ENCODE peak calls at places on chromosomes 2 and 18, in six cellular contexts. C is upper lobe of left lung, R is ascending aorta, A is MCF 10A, O is neural crest cell, V is astrocyte. U is an unnamed sample.

GRCh38 chr2:8821276-8822217 is 15.9 kb downstream of the KIDINS220 start:
- DNase-seq in R (peak), O (no peak), V (peak), A (peak), C (peak), U (no peak)

GRCh38 chr2:126715576-126716406 is 59.8 kb downstream of the GYPC start:
- DNase-seq in O (no peak), V (no peak), C (no peak), A (no peak), R (peak), U (no peak)

GRCh38 chr18:8163287-8163959 is 445.8 kb upstream of the RAB12 start:
- DNase-seq in C (no peak), V (no peak), A (no peak), O (no peak), R (no peak), U (no peak)

GRCh38 chr2:120741514-120742448 is 6.1 kb downstream of the GLI2 start:
- DNase-seq in O (peak), R (peak), C (peak), A (no peak), V (no peak), U (peak)

GRCh38 chr18:72692086-72692485 is 147.9 kb upstream of the CBLN2 start:
- DNase-seq in C (peak), V (no peak), A (no peak), O (no peak), R (no peak), U (no peak)

GRCh38 chr2:196263181-196263747 is 91.9 kb upstream of the STK17B start:
- DNase-seq in O (no peak), A (peak), C (no peak), V (peak), R (no peak), U (no peak)

GRCh38 chr2:19675003-19675629 is 226.7 kb downstream of the TTC32 start:
- DNase-seq in A (no peak), R (no peak), V (no peak), C (no peak), O (no peak), U (no peak)

GRCh38 chr2:39981877-39982276 is 202.8 kb upstream of the THUMPD2 start:
- DNase-seq in A (no peak), O (no peak), C (no peak), V (no peak), R (no peak), U (no peak)

GRCh38 chr18:13070460-13070859 is 79.3 kb downstream of the CEP192 start:
- DNase-seq in C (no peak), R (no peak), O (no peak), A (no peak), V (no peak), U (no peak)

GRCh38 chr2:176081993-176082884 is 1.5 kb downstream of the EVX2 start:
- DNase-seq in C (no peak), V (no peak), R (no peak), A (no peak), O (no peak), U (no peak)

GRCh38 chr2:188381614-188382013 is 89.9 kb downstream of the GULP1 start:
- DNase-seq in V (peak), O (no peak), C (no peak), R (no peak), A (peak), U (no peak)

GRCh38 chr2:131580187-131580586 is 52.5 kb downstream of the CCDC74A start:
- DNase-seq in C (no peak), O (no peak), A (no peak), R (no peak), V (no peak), U (no peak)

GRCh38 chr18:23969664-23970063 is 44.9 kb upstream of the TTC39C start:
- DNase-seq in O (no peak), R (no peak), C (no peak), A (no peak), V (no peak), U (no peak)

GRCh38 chr2:240627736-240628506 is 2.6 kb downstream of the GPR35 start:
- DNase-seq in A (no peak), C (no peak), V (no peak), R (peak), O (no peak), U (no peak)

GRCh38 chr18:60508108-60508507 is 135.5 kb upstream of the MC4R start:
- DNase-seq in R (no peak), A (no peak), C (no peak), O (no peak), V (no peak), U (no peak)

GRCh38 chr2:115739574-115739973 is 1297.1 kb downstream of the DPP10 start:
- DNase-seq in O (no peak), R (no peak), V (no peak), A (peak), C (no peak), U (no peak)

GRCh38 chr2:154226931-154227330 is 355.2 kb downstream of the GALNT13 start:
- DNase-seq in O (no peak), A (no peak), V (no peak), R (no peak), C (no peak), U (no peak)

GRCh38 chr18:6355789-6356589 is 58.7 kb downstream of the L3MBTL4 start:
- DNase-seq in O (no peak), C (no peak), V (peak), R (no peak), A (no peak), U (no peak)

GRCh38 chr2:157181234-157181633 is 76.3 kb upstream of the GALNT5 start:
- DNase-seq in C (no peak), O (no peak), A (peak), R (no peak), V (no peak), U (no peak)

GRCh38 chr2:140128909-140129308 is 1348.7 kb upstream of the NXPH2 start:
- DNase-seq in A (no peak), R (no peak), C (no peak), V (peak), O (no peak), U (no peak)

GRCh38 chr2:27715318-27716165 is 51.9 kb downstream of the SLC4A1AP start:
- DNase-seq in O (no peak), V (peak), A (no peak), R (peak), C (no peak), U (no peak)

GRCh38 chr2:128520787-128521186 is 202.1 kb upstream of the HS6ST1 start:
- DNase-seq in C (no peak), O (no peak), V (no peak), R (no peak), A (peak), U (no peak)

GRCh38 chr2:409523-409922 is 121.6 kb upstream of the ALKAL2 start:
- DNase-seq in O (no peak), V (no peak), A (no peak), C (no peak), R (no peak), U (no peak)

GRCh38 chr2:221215487-221215886 is 356.6 kb downstream of the EPHA4 start:
- DNase-seq in R (no peak), V (no peak), O (no peak), A (no peak), C (no peak), U (no peak)
- TF ChIP-seq CTCF in R (no peak), V (no peak), O (no peak), A (no peak), C (no peak), U (no peak)

GRCh38 chr2:125405816-125406215 is 1250.1 kb upstream of the GYPC start:
- DNase-seq in O (no peak), C (no peak), V (peak), R (no peak), A (peak), U (no peak)

GRCh38 chr2:125408839-125409502 is 1247.0 kb upstream of the GYPC start:
- DNase-seq in V (no peak), A (no peak), R (no peak), O (no peak), C (no peak), U (no peak)
- TF ChIP-seq CTCF in V (no peak), A (no peak), R (no peak), O (no peak), C (no peak), U (no peak)

GRCh38 chr18:56460590-56460989 is 177.8 kb downstream of the TXNL1 start:
- DNase-seq in V (no peak), A (no peak), R (no peak), C (no peak), O (no peak), U (no peak)

GRCh38 chr18:56459451-56459777 is 179.0 kb downstream of the TXNL1 start:
- DNase-seq in R (no peak), V (no peak), O (no peak), C (no peak), A (no peak), U (no peak)

GRCh38 chr18:56458770-56459450 is 179.5 kb downstream of the TXNL1 start:
- DNase-seq in R (no peak), O (no peak), A (no peak), V (no peak), C (no peak), U (no peak)

GRCh38 chr18:56461151-56461550 is 177.2 kb downstream of the TXNL1 start:
- DNase-seq in C (no peak), A (no peak), R (no peak), V (no peak), O (no peak), U (no peak)
- TF ChIP-seq CTCF in C (no peak), A (no peak), R (no peak), V (no peak), O (no peak), U (no peak)

GRCh38 chr2:42905341-42906114 is 113.1 kb upstream of the HAAO start:
- DNase-seq in R (peak), V (no peak), C (no peak), A (no peak), O (no peak), U (no peak)
- TF ChIP-seq CTCF in R (peak), V (no peak), C (peak), A (no peak), O (no peak), U (peak)

GRCh38 chr2:146004470-146004869 is 1484.6 kb upstream of the ZEB2 start:
- DNase-seq in C (no peak), V (peak), A (peak), O (no peak), R (no peak), U (no peak)
- TF ChIP-seq CTCF in C (no peak), V (no peak), A (no peak), O (no peak), R (no peak), U (no peak)